ENCODE peak calls at places on chromosome 4, in four cellular contexts. Y is A549, I is K562, J is HepG2. R is an unnamed sample.

GRCh38 chr4:26431461-26432165 is 58.7 kb downstream of the CCKAR start:
- DNase-seq in Y (no peak), J (no peak), I (no peak), R (no peak)

GRCh38 chr4:41256740-41257256 is at the start of gene UCHL1:
- DNase-seq in Y (peak), J (no peak), I (no peak), R (peak)

GRCh38 chr4:118032691-118033090 is 1.6 kb upstream of the NDST3 start:
- DNase-seq in J (no peak), I (no peak), Y (no peak), R (no peak)

GRCh38 chr4:41505161-41505653 is 32.8 kb upstream of the LIMCH1 start:
- DNase-seq in J (no peak), I (no peak), Y (no peak), R (no peak)

GRCh38 chr4:18722748-18723191 is 701.2 kb upstream of the LCORL start:
- DNase-seq in Y (no peak), I (no peak), J (no peak), R (no peak)

GRCh38 chr4:168856312-168856711 is 153.7 kb downstream of the CBR4 start:
- DNase-seq in J (no peak), I (no peak), Y (no peak), R (no peak)

GRCh38 chr4:38583102-38583501 is 80.9 kb upstream of the KLF3 start:
- DNase-seq in Y (no peak), I (no peak), J (no peak), R (no peak)

GRCh38 chr4:120753854-120754253 is 168.7 kb downstream of the PRDM5 start:
- DNase-seq in Y (no peak), J (no peak), I (no peak), R (no peak)

GRCh38 chr4:158331863-158332262 is 121.6 kb downstream of the TMEM144 start:
- DNase-seq in Y (no peak), I (no peak), J (no peak), R (no peak)

GRCh38 chr4:166042510-166043055 is 169.5 kb downstream of the TLL1 start:
- DNase-seq in Y (no peak), J (no peak), I (no peak), R (no peak)

GRCh38 chr4:54439831-54440243 is 210.7 kb downstream of the PDGFRA start:
- DNase-seq in Y (no peak), I (peak), J (no peak), R (no peak)
- TF ChIP-seq CEBPB in Y (no peak), I (no peak), J (no peak), R (no peak)

GRCh38 chr4:164989464-164989863 is 12.0 kb upstream of the TRIM61 start:
- DNase-seq in J (no peak), I (no peak), Y (no peak), R (no peak)
- TF ChIP-seq RNF2 in J (no peak), I (no peak), Y (no peak), R (no peak)

GRCh38 chr4:8192748-8193738 is 6.0 kb upstream of the SH3TC1 start:
- DNase-seq in Y (peak), J (peak), I (no peak), R (no peak)
- TF ChIP-seq CEBPB in Y (no peak), J (no peak), I (no peak), R (no peak)

GRCh38 chr4:22391548-22391947 is 124.3 kb downstream of the ADGRA3 start:
- DNase-seq in I (no peak), Y (no peak), J (no peak), R (no peak)

GRCh38 chr4:22384154-22384553 is 131.7 kb downstream of the ADGRA3 start:
- DNase-seq in I (no peak), J (no peak), Y (no peak), R (no peak)

GRCh38 chr4:22389240-22389871 is 126.5 kb downstream of the ADGRA3 start:
- DNase-seq in J (peak), I (peak), Y (peak), R (no peak)

DNA sequence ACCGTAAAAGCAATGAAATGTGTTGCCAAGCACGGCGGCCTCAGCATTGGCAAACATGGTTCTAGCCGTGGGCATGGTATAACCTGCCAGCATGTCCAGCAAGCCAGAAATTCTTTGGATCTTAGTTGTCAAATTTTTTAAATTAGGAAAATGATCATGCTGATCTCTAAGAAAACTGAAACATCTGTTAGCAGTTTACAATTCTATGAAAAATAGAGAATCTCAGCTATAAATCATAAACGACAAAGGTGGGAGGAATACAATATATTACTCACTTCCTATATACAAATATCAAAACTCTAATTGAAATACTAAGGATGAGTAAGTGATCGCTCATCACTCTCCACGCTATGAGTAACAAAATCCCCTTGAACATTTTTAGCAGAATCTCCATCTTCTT is 130.3 kb downstream of the ADGRA3 start:
- DNase-seq in I (no peak), J (no peak), Y (no peak), R (no peak)
- TF ChIP-seq RNF2 in I (no peak), J (no peak), Y (no peak), R (no peak)

GRCh38 chr4:84028340-84028739 is 470.8 kb downstream of the NKX6-1 start:
- DNase-seq in I (no peak), J (no peak), Y (no peak), R (no peak)
- TF ChIP-seq CEBPB in I (no peak), J (no peak), Y (no peak), R (no peak)

DNA sequence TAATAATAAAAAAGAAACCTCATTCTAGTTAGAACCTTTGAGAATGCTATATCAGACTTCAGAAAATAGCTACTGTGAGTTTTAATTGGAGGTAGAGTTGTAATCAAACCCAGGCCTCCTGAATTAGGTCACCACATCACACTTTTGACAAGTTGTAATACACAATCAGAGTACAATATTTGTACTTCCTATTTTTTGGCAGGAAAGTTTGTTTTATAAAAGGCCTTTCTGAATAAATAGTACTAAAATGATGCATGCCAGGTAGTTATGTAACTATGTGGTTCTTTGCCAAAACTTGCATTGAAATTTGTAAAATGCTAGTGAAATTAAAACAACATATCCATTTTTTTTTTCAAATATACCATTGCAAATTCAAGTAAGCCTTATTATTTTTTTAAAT is 26.8 kb downstream of the ADH7 start:
- DNase-seq in J (no peak), Y (no peak), I (no peak), R (no peak)
- TF ChIP-seq RNF2 in J (no peak), Y (no peak), I (no peak), R (no peak)

DNA sequence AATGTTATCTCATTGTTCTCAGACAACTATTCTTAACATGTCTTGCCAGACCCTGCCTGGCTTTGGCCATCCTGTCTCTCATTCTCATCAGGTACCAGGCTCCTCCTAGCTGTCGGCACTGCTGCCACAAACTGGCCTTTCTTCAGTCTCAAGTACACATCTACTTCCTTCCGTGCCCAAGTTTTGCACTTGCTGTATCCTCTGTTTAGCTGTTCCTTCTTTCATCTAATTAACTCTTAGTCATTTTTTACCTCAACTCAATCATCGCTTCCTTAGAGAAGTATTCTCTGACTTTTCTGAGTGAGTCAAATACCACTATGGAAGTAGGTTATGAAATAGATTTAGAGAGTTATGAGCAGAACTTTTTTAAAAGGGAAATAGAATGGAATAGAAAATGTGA is 19.7 kb downstream of the CXCL3 start:
- DNase-seq in J (no peak), Y (no peak), I (no peak), R (no peak)
- TF ChIP-seq CEBPB in J (no peak), Y (no peak), I (no peak), R (no peak)

GRCh38 chr4:20193522-20193902 is 58.2 kb upstream of the SLIT2 start:
- DNase-seq in Y (no peak), I (no peak), J (no peak), R (no peak)

GRCh38 chr4:20196476-20196875 is 55.2 kb upstream of the SLIT2 start:
- DNase-seq in J (no peak), I (no peak), Y (no peak), R (no peak)

GRCh38 chr4:20195071-20195885 is 56.4 kb upstream of the SLIT2 start:
- DNase-seq in I (no peak), J (no peak), Y (no peak), R (no peak)

GRCh38 chr4:20192754-20193521 is 58.8 kb upstream of the SLIT2 start:
- DNase-seq in J (no peak), Y (no peak), I (no peak), R (no peak)

GRCh38 chr4:20194079-20195013 is 57.4 kb upstream of the SLIT2 start:
- DNase-seq in I (no peak), J (no peak), Y (no peak), R (no peak)
- TF ChIP-seq RNF2 in I (no peak), J (no peak), Y (no peak), R (no peak)

DNA sequence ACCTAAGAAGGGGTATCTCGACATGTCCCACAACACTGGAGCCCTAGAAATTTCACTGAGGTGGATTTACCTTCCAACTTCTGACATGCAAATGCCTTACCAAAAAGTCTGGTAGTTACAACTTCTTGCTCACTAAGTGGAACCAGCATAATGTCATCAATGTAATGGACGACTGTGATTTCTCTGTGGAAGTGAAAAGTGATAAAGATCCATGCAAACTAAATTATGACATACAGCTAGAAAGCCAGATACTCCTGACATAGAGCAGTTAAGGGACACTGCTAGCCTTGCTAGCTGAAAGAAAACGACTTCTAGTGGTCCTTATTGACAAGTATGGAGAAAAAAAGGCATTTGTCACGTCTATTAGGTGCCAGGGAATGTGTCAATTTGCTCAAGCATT is 191.1 kb downstream of the MAB21L2 start:
- DNase-seq in I (no peak), Y (no peak), J (no peak), R (no peak)
- TF ChIP-seq CEBPB in I (no peak), Y (no peak), J (no peak), R (no peak)

GRCh38 chr4:24094726-24095125 is 204.9 kb upstream of the PPARGC1A start:
- DNase-seq in J (no peak), I (no peak), Y (no peak), R (no peak)

GRCh38 chr4:24091632-24092240 is 201.9 kb upstream of the PPARGC1A start:
- DNase-seq in I (no peak), Y (no peak), J (peak), R (no peak)

GRCh38 chr4:24093446-24093845 is 203.6 kb upstream of the PPARGC1A start:
- DNase-seq in J (no peak), Y (no peak), I (no peak), R (no peak)

DNA sequence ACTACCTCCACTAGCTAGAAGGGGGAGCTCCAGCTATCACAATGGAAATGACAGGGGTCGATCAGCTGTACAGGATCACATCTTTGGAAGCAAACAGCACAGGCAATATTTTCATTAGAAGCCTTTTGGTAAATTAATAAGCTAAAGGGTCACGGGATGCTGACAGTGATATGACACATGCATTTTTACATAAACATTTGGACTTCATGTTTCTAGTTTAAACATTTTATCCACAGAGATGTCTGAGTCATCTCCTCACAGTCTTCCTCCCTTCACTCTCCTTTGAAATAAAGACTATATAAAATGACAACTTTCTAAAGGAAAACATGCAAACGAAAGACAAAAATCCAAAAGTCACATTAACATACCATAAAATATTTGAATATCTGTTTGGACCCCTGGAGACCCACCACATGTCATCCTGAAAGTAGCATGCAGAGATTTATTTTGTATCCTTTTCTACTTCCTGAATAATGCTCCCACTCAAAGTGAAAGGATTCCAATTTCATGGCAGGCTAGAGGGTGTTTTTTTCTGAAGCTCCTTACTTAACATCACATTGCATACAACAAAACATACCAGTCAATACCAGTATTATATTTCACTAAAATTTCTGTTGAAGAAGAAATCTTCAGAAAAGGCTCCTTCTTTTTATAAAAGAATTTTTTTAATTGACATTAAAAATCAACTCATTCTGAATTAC is 200.1 kb upstream of the PPARGC1A start:
- DNase-seq in I (no peak), J (no peak), Y (no peak), R (no peak)
- TF ChIP-seq RNF2 in I (no peak), J (no peak), Y (no peak), R (no peak)